ENCODE peak calls at places on chromosomes 13 and 19, in nine cellular contexts. C is AG09309, P is fibroblast of lung, L is HFF-Myc, Q is left ventricle myocardium inferior, M is kidney epithelial cell, W is GM12865, K is PC-3, Y is Peyer's patch. E is an unnamed sample.

GRCh38 chr19:58555920-58556632 is 1.2 kb upstream of the CHMP2A start:
- DNase-seq in C (no peak), P (no peak), L (no peak), Q (peak), M (no peak), W (no peak), K (no peak), Y (no peak), E (peak)

GRCh38 chr13:90869580-90869979 is 477.9 kb upstream of the MIR17HG start:
- DNase-seq in C (no peak), P (no peak), L (no peak), Q (no peak), M (no peak), W (no peak), K (no peak), Y (no peak), E (no peak)

GRCh38 chr19:40513345-40513678 is 46.5 kb downstream of the SPTBN4 start:
- DNase-seq in C (no peak), P (no peak), L (no peak), Q (no peak), M (no peak), W (no peak), K (no peak), Y (no peak), E (no peak)

GRCh38 chr19:36489920-36490415 is 607 bp upstream of the ZNF566 start:
- DNase-seq in C (peak), P (peak), L (peak), Q (peak), M (peak), W (peak), K (peak), Y (peak), E (peak)

GRCh38 chr19:10137751-10138682 is 18.3 kb upstream of the EIF3G start:
- DNase-seq in C (no peak), P (no peak), L (no peak), Q (no peak), M (no peak), W (no peak), K (no peak), Y (no peak), E (no peak)

GRCh38 chr13:79409828-79410227 is 3.8 kb upstream of the RBM26 start:
- DNase-seq in C (no peak), P (no peak), L (no peak), Q (no peak), M (no peak), W (no peak), K (no peak), Y (no peak), E (no peak)

GRCh38 chr19:30621326-30621920 is 249.2 kb downstream of the ZNF536 start:
- DNase-seq in C (no peak), P (no peak), L (no peak), Q (no peak), M (no peak), W (no peak), K (no peak), Y (no peak), E (no peak)

GRCh38 chr13:104477256-104477655 is 1411.0 kb upstream of the SLC10A2 start:
- DNase-seq in C (no peak), P (peak), L (no peak), Q (no peak), M (no peak), W (no peak), K (no peak), Y (no peak), E (no peak)

GRCh38 chr13:106038752-106039151 is 496.7 kb downstream of the EFNB2 start:
- DNase-seq in C (peak), P (peak), L (peak), Q (no peak), M (peak), W (no peak), K (peak), Y (no peak), E (no peak)

GRCh38 chr19:34690372-34690771 is 12.9 kb downstream of the ZNF302 start:
- DNase-seq in C (no peak), P (no peak), L (no peak), Q (no peak), M (no peak), W (no peak), K (no peak), Y (no peak), E (no peak)

GRCh38 chr19:55086730-55087541 is 11.3 kb downstream of the EPS8L1 start:
- DNase-seq in C (peak), P (peak), L (peak), Q (peak), M (peak), W (peak), K (no peak), Y (peak), E (peak)

GRCh38 chr19:35310331-35310730 is 18.4 kb downstream of the MAG start:
- DNase-seq in C (no peak), P (no peak), L (no peak), Q (no peak), M (no peak), W (no peak), K (no peak), Y (no peak), E (no peak)

GRCh38 chr19:45973564-45974338 is at the start of gene NOVA2:
- DNase-seq in C (no peak), P (peak), L (no peak), Q (peak), M (no peak), W (peak), K (peak), Y (no peak), E (peak)

GRCh38 chr19:22609630-22610029 is 24.5 kb upstream of the ZNF492 start:
- DNase-seq in C (no peak), P (no peak), L (no peak), Q (no peak), M (no peak), W (no peak), K (no peak), Y (no peak), E (no peak)

GRCh38 chr13:114110091-114110829 is 22.2 kb downstream of the RASA3 start:
- DNase-seq in C (no peak), P (no peak), L (no peak), Q (no peak), M (no peak), W (peak), K (no peak), Y (peak), E (no peak)

GRCh38 chr13:114050536-114051450 is 76.9 kb upstream of the C13orf46 start:
- DNase-seq in C (no peak), P (no peak), L (no peak), Q (no peak), M (no peak), W (no peak), K (no peak), Y (no peak), E (no peak)

GRCh38 chr13:82062772-82063171 is 1721.8 kb upstream of the SPRY2 start:
- DNase-seq in C (no peak), P (peak), L (no peak), Q (no peak), M (no peak), W (no peak), K (peak), Y (no peak), E (no peak)

GRCh38 chr19:51751655-51752054 is at the start of gene FPR1:
- DNase-seq in C (no peak), P (peak), L (no peak), Q (no peak), M (no peak), W (no peak), K (peak), Y (no peak), E (no peak)

GRCh38 chr19:20565321-20566018 is at the start of gene ZNF737:
- DNase-seq in C (peak), P (peak), L (peak), Q (peak), M (peak), W (peak), K (peak), Y (peak), E (peak)

GRCh38 chr19:33627526-33627925 is 5.8 kb downstream of the CHST8 start:
- DNase-seq in C (no peak), P (no peak), L (no peak), Q (no peak), M (no peak), W (no peak), K (no peak), Y (no peak), E (no peak)

GRCh38 chr19:33630880-33631627 is 9.3 kb downstream of the CHST8 start:
- DNase-seq in C (no peak), P (no peak), L (no peak), Q (no peak), M (no peak), W (no peak), K (no peak), Y (no peak), E (no peak)

GRCh38 chr19:33629826-33630375 is 8.1 kb downstream of the CHST8 start:
- DNase-seq in C (no peak), P (no peak), L (no peak), Q (no peak), M (no peak), W (no peak), K (no peak), Y (no peak), E (no peak)

GRCh38 chr19:33627962-33628839 is 6.4 kb downstream of the CHST8 start:
- DNase-seq in C (no peak), P (no peak), L (no peak), Q (no peak), M (no peak), W (no peak), K (no peak), Y (no peak), E (no peak)

DNA sequence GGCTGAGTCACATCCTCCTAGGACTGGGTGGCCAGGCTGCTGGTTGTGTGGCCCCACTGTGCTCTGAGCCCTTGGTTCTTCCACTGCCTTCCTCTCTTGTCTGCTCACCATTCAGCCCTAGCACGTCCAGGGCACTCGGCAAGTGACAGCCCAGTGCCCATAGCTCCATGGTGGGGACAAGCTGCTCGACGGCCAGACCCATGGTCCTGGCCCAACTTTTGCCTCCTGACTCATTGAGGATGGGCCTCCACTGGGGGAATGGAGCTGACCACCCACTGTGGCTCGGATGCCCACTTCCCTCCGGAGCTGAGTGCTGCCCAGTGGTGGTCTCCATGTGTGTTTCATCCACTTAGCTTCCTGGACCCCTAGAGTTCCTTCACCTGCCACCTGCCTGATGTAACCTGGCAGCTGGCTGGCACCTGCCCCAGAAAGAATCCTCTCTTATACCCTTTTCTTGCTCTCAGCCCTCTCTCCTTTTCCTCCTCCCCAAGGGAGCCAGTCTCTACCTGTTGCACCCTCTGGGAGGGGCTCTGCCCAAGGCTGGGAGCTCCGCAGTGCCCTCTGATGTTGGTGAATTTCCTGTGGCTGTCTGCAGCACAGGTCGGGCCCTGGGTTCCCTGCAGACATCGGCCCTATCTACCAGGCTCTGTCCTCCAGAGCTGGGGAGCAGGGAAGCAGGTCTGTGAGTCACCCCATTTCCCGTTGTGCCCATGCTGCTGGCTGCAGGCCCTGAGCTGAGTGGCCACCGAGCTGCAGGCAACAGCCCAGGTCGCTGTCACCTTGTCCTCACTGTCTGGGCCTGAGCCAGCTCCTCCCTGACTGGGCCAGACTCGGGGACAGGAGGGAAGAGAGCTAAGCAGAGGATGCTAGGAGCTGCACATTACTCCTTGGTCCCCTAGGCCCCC is 7.4 kb downstream of the CHST8 start:
- DNase-seq in C (no peak), P (no peak), L (no peak), Q (no peak), M (no peak), W (no peak), K (no peak), Y (no peak), E (no peak)
- TF ChIP-seq CTCF in C (no peak), P (no peak), L (no peak), Q (no peak), M (no peak), W (no peak), K (no peak), Y (no peak), E (no peak)

DNA sequence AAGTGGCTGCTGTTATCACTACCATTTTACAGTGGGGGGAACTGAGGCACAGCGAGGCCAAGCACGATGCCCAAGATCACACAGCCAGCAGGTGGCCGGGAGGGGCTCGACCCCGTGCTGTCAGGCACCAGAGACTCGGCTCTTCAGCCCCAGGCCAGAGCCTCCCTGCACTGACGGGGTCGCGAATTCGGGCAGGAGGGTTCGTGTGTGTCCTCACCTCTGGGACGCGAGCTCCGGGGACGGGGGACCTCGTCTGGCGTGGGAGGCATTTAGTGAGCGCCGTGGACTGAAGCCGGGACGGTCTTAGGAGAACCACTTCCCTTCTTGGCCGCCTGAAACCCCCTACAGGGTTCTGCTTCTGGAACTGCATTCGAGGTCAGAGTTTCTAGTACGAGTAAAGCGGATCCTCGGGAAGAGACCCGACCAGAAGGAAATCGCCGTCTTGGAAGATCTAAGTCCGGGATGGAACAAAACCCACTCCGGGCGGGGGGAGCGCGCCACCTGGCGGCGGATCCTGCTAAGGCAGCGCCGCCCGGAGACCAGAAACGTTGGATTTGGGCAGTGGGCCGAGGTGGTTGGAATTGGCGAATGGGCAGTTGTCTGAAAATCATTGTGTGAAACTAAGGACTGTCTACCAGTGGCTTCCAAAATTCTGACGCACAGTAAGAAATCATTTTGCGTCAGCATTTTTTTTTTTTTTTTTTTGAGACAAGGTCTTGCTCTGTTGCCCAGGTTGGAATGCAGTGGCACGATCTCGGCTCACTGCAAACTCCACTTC is 21.2 kb downstream of the ZNF114 start:
- DNase-seq in C (no peak), P (peak), L (no peak), Q (peak), M (no peak), W (peak), K (peak), Y (peak), E (peak)
- H3K4me3 ChIP-seq in C (peak), P (peak), L (peak), Q (peak), M (peak), W (peak), K (peak), Y (peak), E (peak)

GRCh38 chr13:26111797-26112196 is 60.0 kb upstream of the SHISA2 start:
- DNase-seq in C (no peak), P (no peak), L (no peak), Q (no peak), M (no peak), W (no peak), K (no peak), Y (no peak), E (no peak)

GRCh38 chr13:26112843-26113242 is 61.0 kb upstream of the SHISA2 start:
- DNase-seq in C (no peak), P (no peak), L (no peak), Q (no peak), M (no peak), W (no peak), K (peak), Y (no peak), E (no peak)

GRCh38 chr13:26117620-26118019 is 65.8 kb upstream of the SHISA2 start:
- DNase-seq in C (no peak), P (no peak), L (no peak), Q (no peak), M (no peak), W (no peak), K (no peak), Y (no peak), E (no peak)
- TF ChIP-seq CTCF in C (no peak), P (no peak), L (no peak), Q (no peak), M (no peak), W (no peak), K (no peak), Y (no peak), E (no peak)

DNA sequence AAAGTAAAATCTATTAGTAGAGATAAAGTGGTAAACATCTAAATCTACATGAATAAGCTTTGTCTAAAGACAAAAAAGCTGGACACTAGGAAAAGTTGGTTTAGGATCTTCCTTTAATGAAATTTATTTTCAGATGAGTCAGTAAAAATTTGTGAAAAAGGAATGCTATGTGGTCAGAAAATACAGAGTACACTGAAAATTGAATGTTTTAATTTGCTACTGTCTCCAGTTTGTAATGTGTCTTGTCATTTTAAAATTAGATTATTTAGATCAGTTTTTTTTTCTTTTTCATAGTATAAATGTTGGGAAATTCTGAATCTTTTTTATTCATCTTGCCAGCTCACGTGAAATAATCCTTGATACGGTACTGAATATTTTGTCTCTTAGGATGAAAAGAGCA is 56.9 kb downstream of the SLITRK6 start:
- DNase-seq in C (no peak), P (no peak), L (no peak), Q (no peak), M (no peak), W (no peak), K (no peak), Y (no peak), E (no peak)
- H3K4me3 ChIP-seq in C (no peak), P (no peak), L (no peak), Q (no peak), M (no peak), W (no peak), K (no peak), Y (no peak), E (no peak)

GRCh38 chr19:2631213-2631821 is 71.2 kb downstream of the GNG7 start:
- DNase-seq in C (no peak), P (peak), L (no peak), Q (no peak), M (no peak), W (peak), K (peak), Y (no peak), E (no peak)
- TF ChIP-seq CTCF in C (no peak), P (no peak), L (no peak), Q (no peak), M (no peak), W (no peak), K (peak), Y (no peak), E (no peak)

GRCh38 chr13:44758595-44759221 is 182.6 kb upstream of the TSC22D1 start:
- DNase-seq in C (peak), P (peak), L (peak), Q (no peak), M (peak), W (no peak), K (peak), Y (no peak), E (peak)
- H3K4me3 ChIP-seq in C (no peak), P (no peak), L (no peak), Q (no peak), M (no peak), W (no peak), K (peak), Y (no peak), E (no peak)

GRCh38 chr13:57557979-57558529 is 73.5 kb upstream of the PCDH17 start:
- DNase-seq in C (no peak), P (peak), L (no peak), Q (no peak), M (no peak), W (no peak), K (peak), Y (no peak), E (no peak)
- TF ChIP-seq CTCF in C (no peak), P (no peak), L (no peak), Q (no peak), M (peak), W (peak), K (peak), Y (no peak), E (no peak)

GRCh38 chr13:51821666-51822065 is 17.7 kb upstream of the DHRS12 start:
- DNase-seq in C (no peak), P (no peak), L (no peak), Q (no peak), M (no peak), W (no peak), K (no peak), Y (no peak), E (no peak)
- H3K4me3 ChIP-seq in C (no peak), P (no peak), L (no peak), Q (no peak), M (no peak), W (no peak), K (no peak), Y (no peak), E (no peak)

DNA sequence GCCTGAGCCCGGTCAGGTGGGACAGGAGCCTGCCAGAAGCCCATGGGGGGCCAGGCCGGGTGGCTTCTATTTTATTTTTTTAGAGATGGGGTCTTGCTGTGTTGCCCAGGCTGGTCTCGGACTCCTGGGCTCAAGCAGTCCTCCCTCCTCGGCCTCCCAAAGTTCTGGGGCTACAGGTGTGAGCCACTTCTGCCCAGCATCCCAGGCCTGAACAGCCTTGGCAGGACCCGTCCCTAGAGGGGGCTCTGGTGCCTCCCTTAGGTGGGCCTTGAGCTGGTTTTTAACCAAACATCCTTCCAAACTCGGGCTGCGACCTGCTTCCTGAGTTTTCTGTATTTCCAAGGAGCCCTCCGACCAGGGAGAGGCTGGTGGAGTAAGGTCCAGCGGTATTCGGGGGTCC is 10.5 kb downstream of the COMP start:
- DNase-seq in C (no peak), P (no peak), L (no peak), Q (no peak), M (no peak), W (no peak), K (no peak), Y (no peak), E (no peak)
- TF ChIP-seq CTCF in C (peak), P (no peak), L (peak), Q (no peak), M (peak), W (peak), K (no peak), Y (no peak), E (no peak)

GRCh38 chr19:8001995-8002849 is 3.2 kb downstream of the ELAVL1 start:
- DNase-seq in C (peak), P (peak), L (peak), Q (peak), M (peak), W (peak), K (peak), Y (peak), E (peak)

GRCh38 chr19:8004001-8004400 is 1.4 kb downstream of the ELAVL1 start:
- DNase-seq in C (no peak), P (no peak), L (no peak), Q (no peak), M (no peak), W (no peak), K (no peak), Y (no peak), E (no peak)

GRCh38 chr19:8000298-8001038 is 5.0 kb downstream of the ELAVL1 start:
- DNase-seq in C (no peak), P (no peak), L (no peak), Q (no peak), M (no peak), W (peak), K (no peak), Y (no peak), E (no peak)

GRCh38 chr19:7999376-7999775 is 6.1 kb downstream of the ELAVL1 start:
- DNase-seq in C (no peak), P (no peak), L (no peak), Q (no peak), M (no peak), W (no peak), K (no peak), Y (no peak), E (no peak)

DNA sequence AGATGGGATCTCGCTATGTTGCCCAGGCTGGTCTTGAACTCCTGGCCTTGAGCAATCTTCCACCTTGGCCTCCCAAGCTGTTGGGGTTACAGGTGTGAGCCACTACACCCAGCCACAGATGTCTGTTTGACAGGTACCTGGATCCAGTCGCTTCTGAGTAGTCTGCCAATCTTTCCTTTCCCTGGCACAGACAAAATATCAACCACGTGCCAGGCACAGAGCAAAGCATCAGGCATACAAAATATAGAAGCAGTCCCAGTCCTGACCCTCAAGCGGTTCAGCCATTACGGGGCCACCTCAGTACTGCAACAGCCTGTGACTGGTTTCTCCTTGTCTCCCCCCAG is 3.8 kb downstream of the ELAVL1 start:
- DNase-seq in C (no peak), P (no peak), L (no peak), Q (no peak), M (no peak), W (no peak), K (no peak), Y (no peak), E (no peak)
- H3K4me3 ChIP-seq in C (no peak), P (peak), L (peak), Q (peak), M (no peak), W (peak), K (peak), Y (no peak), E (no peak)

E was measured in colonic mucosa.